ENCODE peak calls at places on chromosomes 13 and 19, in eight cellular contexts. One of them, this sample, is unnamed.

GRCh38 chr13:46614582-46614981 is 61.6 kb downstream of the LRCH1 start:
- DNase-seq in glutamatergic neuron: no peak
- DNase-seq in dorsolateral prefrontal cortex: no peak
- DNase-seq in WTC11: no peak
- DNase-seq in Caco-2: no peak
- DNase-seq in CD4-positive, alpha-beta T cell: no peak
- DNase-seq in lower leg skin: no peak
- DNase-seq in transverse colon: no peak
- DNase-seq in this sample: no peak

GRCh38 chr19:54106716-54107115 is 4.1 kb downstream of the NDUFA3 start:
- DNase-seq in glutamatergic neuron: no peak
- DNase-seq in dorsolateral prefrontal cortex: no peak
- DNase-seq in WTC11: no peak
- DNase-seq in Caco-2: peak
- DNase-seq in CD4-positive, alpha-beta T cell: no peak
- DNase-seq in lower leg skin: no peak
- DNase-seq in transverse colon: no peak
- DNase-seq in this sample: no peak

GRCh38 chr19:43575955-43576451 is 402 bp downstream of the PINLYP start:
- DNase-seq in glutamatergic neuron: no peak
- DNase-seq in dorsolateral prefrontal cortex: no peak
- DNase-seq in WTC11: no peak
- DNase-seq in Caco-2: no peak
- DNase-seq in CD4-positive, alpha-beta T cell: no peak
- DNase-seq in lower leg skin: no peak
- DNase-seq in transverse colon: no peak
- DNase-seq in this sample: no peak

GRCh38 chr13:92716749-92717148 is 509.9 kb upstream of the GPC6 start:
- DNase-seq in glutamatergic neuron: no peak
- DNase-seq in dorsolateral prefrontal cortex: no peak
- DNase-seq in WTC11: no peak
- DNase-seq in Caco-2: no peak
- DNase-seq in CD4-positive, alpha-beta T cell: no peak
- DNase-seq in lower leg skin: no peak
- DNase-seq in transverse colon: no peak
- DNase-seq in this sample: no peak

GRCh38 chr13:113879506-113880360 is 15.9 kb upstream of the GAS6 start:
- DNase-seq in glutamatergic neuron: no peak
- DNase-seq in dorsolateral prefrontal cortex: no peak
- DNase-seq in WTC11: no peak
- DNase-seq in Caco-2: no peak
- DNase-seq in CD4-positive, alpha-beta T cell: no peak
- DNase-seq in lower leg skin: no peak
- DNase-seq in transverse colon: no peak
- DNase-seq in this sample: no peak

GRCh38 chr13:77323858-77324257 is 3.0 kb downstream of the MYCBP2 start:
- DNase-seq in glutamatergic neuron: no peak
- DNase-seq in dorsolateral prefrontal cortex: no peak
- DNase-seq in WTC11: no peak
- DNase-seq in Caco-2: no peak
- DNase-seq in CD4-positive, alpha-beta T cell: no peak
- DNase-seq in lower leg skin: no peak
- DNase-seq in transverse colon: no peak
- DNase-seq in this sample: no peak

GRCh38 chr13:44380404-44381165 is 7.0 kb downstream of the SERP2 start:
- DNase-seq in glutamatergic neuron: no peak
- DNase-seq in dorsolateral prefrontal cortex: no peak
- DNase-seq in WTC11: no peak
- DNase-seq in Caco-2: no peak
- DNase-seq in CD4-positive, alpha-beta T cell: no peak
- DNase-seq in lower leg skin: no peak
- DNase-seq in transverse colon: no peak
- DNase-seq in this sample: no peak

GRCh38 chr13:65264066-65264465 is 1966.1 kb downstream of the PCDH9 start:
- DNase-seq in glutamatergic neuron: no peak
- DNase-seq in dorsolateral prefrontal cortex: no peak
- DNase-seq in WTC11: no peak
- DNase-seq in Caco-2: no peak
- DNase-seq in CD4-positive, alpha-beta T cell: no peak
- DNase-seq in lower leg skin: no peak
- DNase-seq in transverse colon: no peak
- DNase-seq in this sample: no peak

GRCh38 chr13:101394597-101394996 is 21.7 kb downstream of the NALCN start:
- DNase-seq in glutamatergic neuron: no peak
- DNase-seq in dorsolateral prefrontal cortex: no peak
- DNase-seq in WTC11: no peak
- DNase-seq in Caco-2: no peak
- DNase-seq in CD4-positive, alpha-beta T cell: no peak
- DNase-seq in lower leg skin: no peak
- DNase-seq in transverse colon: no peak
- DNase-seq in this sample: no peak

GRCh38 chr19:42114412-42114811 is 17.8 kb downstream of the POU2F2 start:
- DNase-seq in glutamatergic neuron: peak
- DNase-seq in dorsolateral prefrontal cortex: no peak
- DNase-seq in WTC11: no peak
- DNase-seq in Caco-2: no peak
- DNase-seq in CD4-positive, alpha-beta T cell: no peak
- DNase-seq in lower leg skin: no peak
- DNase-seq in transverse colon: peak
- DNase-seq in this sample: no peak

GRCh38 chr19:19746286-19747213 is 13.6 kb upstream of the ZNF14 start:
- DNase-seq in glutamatergic neuron: no peak
- DNase-seq in dorsolateral prefrontal cortex: no peak
- DNase-seq in WTC11: peak
- DNase-seq in Caco-2: no peak
- DNase-seq in CD4-positive, alpha-beta T cell: no peak
- DNase-seq in lower leg skin: no peak
- DNase-seq in transverse colon: no peak
- DNase-seq in this sample: no peak

GRCh38 chr13:41696163-41697003 is 239.0 kb downstream of the RGCC start:
- DNase-seq in glutamatergic neuron: no peak
- DNase-seq in dorsolateral prefrontal cortex: no peak
- DNase-seq in WTC11: no peak
- DNase-seq in Caco-2: peak
- DNase-seq in CD4-positive, alpha-beta T cell: no peak
- DNase-seq in lower leg skin: no peak
- DNase-seq in transverse colon: no peak
- DNase-seq in this sample: no peak

GRCh38 chr13:28707629-28708427 is 10.9 kb downstream of the SLC46A3 start:
- DNase-seq in glutamatergic neuron: no peak
- DNase-seq in dorsolateral prefrontal cortex: no peak
- DNase-seq in WTC11: no peak
- DNase-seq in Caco-2: no peak
- DNase-seq in CD4-positive, alpha-beta T cell: no peak
- DNase-seq in lower leg skin: no peak
- DNase-seq in transverse colon: no peak
- DNase-seq in this sample: no peak

GRCh38 chr13:38308736-38309135 is 40.9 kb upstream of the UFM1 start:
- DNase-seq in glutamatergic neuron: no peak
- DNase-seq in dorsolateral prefrontal cortex: no peak
- DNase-seq in WTC11: no peak
- DNase-seq in Caco-2: no peak
- DNase-seq in CD4-positive, alpha-beta T cell: no peak
- DNase-seq in lower leg skin: no peak
- DNase-seq in transverse colon: no peak
- DNase-seq in this sample: no peak

GRCh38 chr13:106595623-106596022 is 27.7 kb upstream of the ARGLU1 start:
- DNase-seq in glutamatergic neuron: peak
- DNase-seq in dorsolateral prefrontal cortex: no peak
- DNase-seq in WTC11: no peak
- DNase-seq in Caco-2: no peak
- DNase-seq in CD4-positive, alpha-beta T cell: no peak
- DNase-seq in lower leg skin: no peak
- DNase-seq in transverse colon: no peak
- DNase-seq in this sample: no peak

GRCh38 chr19:45442927-45443461 is 19.3 kb upstream of the ERCC1 start:
- DNase-seq in glutamatergic neuron: no peak
- DNase-seq in dorsolateral prefrontal cortex: no peak
- DNase-seq in WTC11: peak
- DNase-seq in Caco-2: peak
- DNase-seq in CD4-positive, alpha-beta T cell: no peak
- DNase-seq in lower leg skin: peak
- DNase-seq in transverse colon: peak
- DNase-seq in this sample: peak

GRCh38 chr19:42130254-42130573 is 2.0 kb downstream of the POU2F2 start:
- DNase-seq in glutamatergic neuron: no peak
- DNase-seq in dorsolateral prefrontal cortex: no peak
- DNase-seq in WTC11: no peak
- DNase-seq in Caco-2: no peak
- DNase-seq in CD4-positive, alpha-beta T cell: no peak
- DNase-seq in lower leg skin: no peak
- DNase-seq in transverse colon: no peak
- DNase-seq in this sample: no peak

GRCh38 chr13:80442613-80443012 is 101.7 kb upstream of the SPRY2 start:
- DNase-seq in glutamatergic neuron: no peak
- DNase-seq in dorsolateral prefrontal cortex: no peak
- DNase-seq in WTC11: no peak
- DNase-seq in Caco-2: no peak
- DNase-seq in CD4-positive, alpha-beta T cell: no peak
- DNase-seq in lower leg skin: no peak
- DNase-seq in transverse colon: no peak
- DNase-seq in this sample: no peak

GRCh38 chr13:39501711-39502324 is 101.2 kb downstream of the LHFPL6 start:
- DNase-seq in glutamatergic neuron: no peak
- DNase-seq in dorsolateral prefrontal cortex: peak
- DNase-seq in WTC11: no peak
- DNase-seq in Caco-2: peak
- DNase-seq in CD4-positive, alpha-beta T cell: no peak
- DNase-seq in lower leg skin: no peak
- DNase-seq in transverse colon: no peak
- DNase-seq in this sample: no peak

GRCh38 chr19:5395541-5395940 is 54.9 kb upstream of the PTPRS start:
- DNase-seq in glutamatergic neuron: no peak
- DNase-seq in dorsolateral prefrontal cortex: no peak
- DNase-seq in WTC11: no peak
- DNase-seq in Caco-2: no peak
- DNase-seq in CD4-positive, alpha-beta T cell: no peak
- DNase-seq in lower leg skin: no peak
- DNase-seq in transverse colon: no peak
- DNase-seq in this sample: no peak

GRCh38 chr19:50728084-50728737 is 5.0 kb downstream of the CLEC11A start:
- DNase-seq in glutamatergic neuron: peak
- DNase-seq in dorsolateral prefrontal cortex: peak
- DNase-seq in WTC11: peak
- DNase-seq in Caco-2: peak
- DNase-seq in CD4-positive, alpha-beta T cell: peak
- DNase-seq in lower leg skin: peak
- DNase-seq in transverse colon: peak
- DNase-seq in this sample: peak

GRCh38 chr13:65606622-65607021 is 1623.5 kb downstream of the PCDH9 start:
- DNase-seq in glutamatergic neuron: no peak
- DNase-seq in dorsolateral prefrontal cortex: no peak
- DNase-seq in WTC11: no peak
- DNase-seq in Caco-2: no peak
- DNase-seq in CD4-positive, alpha-beta T cell: no peak
- DNase-seq in lower leg skin: no peak
- DNase-seq in transverse colon: no peak
- DNase-seq in this sample: no peak

GRCh38 chr19:5036733-5037681 is 68.1 kb downstream of the KDM4B start:
- DNase-seq in glutamatergic neuron: peak
- DNase-seq in dorsolateral prefrontal cortex: peak
- DNase-seq in WTC11: no peak
- DNase-seq in Caco-2: no peak
- DNase-seq in CD4-positive, alpha-beta T cell: no peak
- DNase-seq in lower leg skin: no peak
- DNase-seq in transverse colon: no peak
- DNase-seq in this sample: no peak

GRCh38 chr19:13153627-13154240 is 3.5 kb downstream of the IER2 start:
- DNase-seq in glutamatergic neuron: peak
- DNase-seq in dorsolateral prefrontal cortex: no peak
- DNase-seq in WTC11: peak
- DNase-seq in Caco-2: no peak
- DNase-seq in CD4-positive, alpha-beta T cell: no peak
- DNase-seq in lower leg skin: no peak
- DNase-seq in transverse colon: peak
- DNase-seq in this sample: peak

GRCh38 chr13:92994056-92994455 is 232.6 kb upstream of the GPC6 start:
- DNase-seq in glutamatergic neuron: no peak
- DNase-seq in dorsolateral prefrontal cortex: no peak
- DNase-seq in WTC11: no peak
- DNase-seq in Caco-2: no peak
- DNase-seq in CD4-positive, alpha-beta T cell: no peak
- DNase-seq in lower leg skin: no peak
- DNase-seq in transverse colon: no peak
- DNase-seq in this sample: no peak

GRCh38 chr13:23876265-23876664 is 12.9 kb downstream of the MIPEP start:
- DNase-seq in glutamatergic neuron: no peak
- DNase-seq in dorsolateral prefrontal cortex: no peak
- DNase-seq in WTC11: no peak
- DNase-seq in Caco-2: no peak
- DNase-seq in CD4-positive, alpha-beta T cell: no peak
- DNase-seq in lower leg skin: no peak
- DNase-seq in transverse colon: peak
- DNase-seq in this sample: no peak
- TF ChIP-seq CTCF in glutamatergic neuron: peak
- TF ChIP-seq CTCF in dorsolateral prefrontal cortex: peak
- TF ChIP-seq CTCF in WTC11: no peak
- TF ChIP-seq CTCF in Caco-2: peak
- TF ChIP-seq CTCF in CD4-positive, alpha-beta T cell: no peak
- TF ChIP-seq CTCF in lower leg skin: no peak
- TF ChIP-seq CTCF in transverse colon: peak
- TF ChIP-seq CTCF in this sample: no peak

GRCh38 chr13:51249767-51250741 is 27.9 kb downstream of the FAM124A start:
- DNase-seq in glutamatergic neuron: no peak
- DNase-seq in dorsolateral prefrontal cortex: no peak
- DNase-seq in WTC11: no peak
- DNase-seq in Caco-2: no peak
- DNase-seq in CD4-positive, alpha-beta T cell: no peak
- DNase-seq in lower leg skin: no peak
- DNase-seq in transverse colon: no peak
- DNase-seq in this sample: no peak
- TF ChIP-seq CTCF in glutamatergic neuron: peak
- TF ChIP-seq CTCF in dorsolateral prefrontal cortex: no peak
- TF ChIP-seq CTCF in WTC11: peak
- TF ChIP-seq CTCF in Caco-2: peak
- TF ChIP-seq CTCF in CD4-positive, alpha-beta T cell: no peak
- TF ChIP-seq CTCF in lower leg skin: no peak
- TF ChIP-seq CTCF in transverse colon: peak
- TF ChIP-seq CTCF in this sample: peak

GRCh38 chr19:38528213-38528755 is 89.5 kb downstream of the MAP4K1 start:
- DNase-seq in glutamatergic neuron: no peak
- DNase-seq in dorsolateral prefrontal cortex: no peak
- DNase-seq in WTC11: no peak
- DNase-seq in Caco-2: no peak
- DNase-seq in CD4-positive, alpha-beta T cell: no peak
- DNase-seq in lower leg skin: no peak
- DNase-seq in transverse colon: no peak
- DNase-seq in this sample: no peak
- TF ChIP-seq CTCF in glutamatergic neuron: no peak
- TF ChIP-seq CTCF in dorsolateral prefrontal cortex: no peak
- TF ChIP-seq CTCF in WTC11: no peak
- TF ChIP-seq CTCF in Caco-2: no peak
- TF ChIP-seq CTCF in CD4-positive, alpha-beta T cell: no peak
- TF ChIP-seq CTCF in lower leg skin: no peak
- TF ChIP-seq CTCF in transverse colon: no peak
- TF ChIP-seq CTCF in this sample: no peak

DNA sequence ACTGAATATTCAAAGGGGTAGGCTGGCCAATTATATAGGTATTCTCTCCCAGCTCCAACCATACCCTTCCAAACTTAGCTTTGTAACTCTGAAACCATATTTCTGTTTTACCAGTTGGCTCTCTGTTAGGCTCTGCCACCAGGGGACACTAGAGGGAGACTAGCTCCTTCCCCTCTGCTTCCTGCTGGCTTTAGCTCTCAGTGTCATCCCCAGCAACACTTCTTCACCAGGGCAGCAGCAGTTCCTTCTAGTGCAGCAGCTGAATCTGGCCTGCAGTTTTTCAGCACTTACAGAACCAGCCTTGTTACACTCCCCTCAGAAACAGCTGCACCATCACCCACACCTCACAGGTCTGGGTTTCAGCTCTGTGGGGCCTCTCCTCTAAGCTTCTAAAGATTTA is 51.0 kb upstream of the DOCK9 start:
- DNase-seq in glutamatergic neuron: no peak
- DNase-seq in dorsolateral prefrontal cortex: no peak
- DNase-seq in WTC11: peak
- DNase-seq in Caco-2: no peak
- DNase-seq in CD4-positive, alpha-beta T cell: no peak
- DNase-seq in lower leg skin: no peak
- DNase-seq in transverse colon: no peak
- DNase-seq in this sample: no peak
- TF ChIP-seq CTCF in glutamatergic neuron: peak
- TF ChIP-seq CTCF in dorsolateral prefrontal cortex: no peak
- TF ChIP-seq CTCF in WTC11: peak
- TF ChIP-seq CTCF in Caco-2: peak
- TF ChIP-seq CTCF in CD4-positive, alpha-beta T cell: peak
- TF ChIP-seq CTCF in lower leg skin: no peak
- TF ChIP-seq CTCF in transverse colon: no peak
- TF ChIP-seq CTCF in this sample: peak

This sample was measured in endothelial cell.